ENCODE peak calls at places on chromosomes 3 and 15, in nine cellular contexts. Z is neural progenitor cell; F is MG63; U is iris pigment epithelial cell; I is mucosa of gallbladder; M is activated gamma-delta T cell treated with Interleukin-2 at 50 U/mL for 16 hours; P is AML-193; V is activated CD4-positive, alpha-beta T cell treated with anti-CD3 and anti-CD28 coated beads for 4 hours; R is ELR. W is an unnamed sample.

GRCh38 chr3:13648744-13649096 is 99.8 kb downstream of the FBLN2 start:
- DNase-seq in U (no peak), I (no peak), V (no peak), R (no peak), F (no peak), M (no peak), Z (no peak), P (no peak), W (no peak)

GRCh38 chr3:24192004-24192403 is 246.9 kb downstream of the NR1D2 start:
- DNase-seq in I (no peak), V (no peak), M (no peak), P (no peak), F (no peak), U (no peak), R (no peak), Z (no peak), W (no peak)

GRCh38 chr3:156388469-156389150 is 166.3 kb downstream of the SSR3 start:
- DNase-seq in U (peak), F (no peak), Z (no peak), I (no peak), P (no peak), M (no peak), V (no peak), R (peak), W (no peak)

GRCh38 chr3:58036287-58037032 is 28.2 kb downstream of the FLNB start:
- DNase-seq in Z (no peak), P (no peak), I (no peak), U (no peak), V (no peak), R (no peak), M (no peak), F (no peak), W (no peak)

GRCh38 chr3:119861681-119862080 is 79.8 kb downstream of the NR1I2 start:
- DNase-seq in V (no peak), I (no peak), M (no peak), U (no peak), P (no peak), Z (no peak), F (no peak), R (no peak), W (no peak)

GRCh38 chr15:43133429-43134156 is at the start of gene TMEM62:
- DNase-seq in F (peak), V (peak), U (peak), R (peak), P (peak), M (peak), Z (peak), I (peak), W (peak)

GRCh38 chr3:156606729-156607128 is 51.8 kb upstream of the SSR3 start:
- DNase-seq in V (no peak), P (peak), I (no peak), R (peak), M (no peak), U (no peak), F (no peak), Z (no peak), W (no peak)

GRCh38 chr3:15927969-15928368 is 130.2 kb upstream of the ANKRD28 start:
- DNase-seq in R (no peak), M (no peak), I (no peak), V (no peak), Z (no peak), U (no peak), F (no peak), P (no peak), W (no peak)

GRCh38 chr3:186193534-186194450 is 84.9 kb upstream of the ETV5 start:
- DNase-seq in R (no peak), F (no peak), V (no peak), I (no peak), Z (peak), P (no peak), M (no peak), U (no peak), W (peak)

GRCh38 chr3:152269423-152270144 is 855 bp downstream of the MBNL1 start:
- DNase-seq in R (peak), M (peak), P (peak), U (peak), F (peak), Z (peak), I (peak), V (peak), W (peak)

GRCh38 chr15:78635346-78635745 is 5.7 kb downstream of the CHRNB4 start:
- DNase-seq in M (no peak), R (no peak), F (no peak), P (no peak), Z (no peak), V (no peak), I (no peak), U (no peak), W (no peak)

GRCh38 chr15:98416222-98416835 is 232.0 kb upstream of the IGF1R start:
- DNase-seq in M (no peak), R (no peak), F (peak), P (no peak), U (no peak), Z (no peak), I (no peak), V (no peak), W (no peak)

GRCh38 chr15:47364671-47365141 is 352.6 kb upstream of the SEMA6D start:
- DNase-seq in V (no peak), I (no peak), P (no peak), F (no peak), U (no peak), Z (peak), R (no peak), M (no peak), W (no peak)

GRCh38 chr3:13879946-13880810 is at the start of gene WNT7A:
- DNase-seq in R (peak), Z (peak), M (peak), U (peak), F (peak), I (no peak), P (no peak), V (peak), W (peak)

GRCh38 chr3:184335291-184335660 is 2.1 kb upstream of the FAM131A start:
- DNase-seq in M (no peak), R (peak), U (no peak), F (no peak), V (no peak), I (no peak), Z (no peak), P (no peak), W (no peak)

GRCh38 chr15:70164156-70164900 is 66.6 kb upstream of the TLE3 start:
- DNase-seq in V (no peak), I (no peak), M (no peak), P (no peak), U (no peak), R (peak), F (no peak), Z (no peak), W (no peak)

GRCh38 chr3:30139283-30139682 is 467.1 kb upstream of the TGFBR2 start:
- DNase-seq in M (no peak), P (no peak), R (no peak), Z (no peak), V (no peak), F (no peak), U (no peak), I (no peak), W (no peak)

GRCh38 chr15:101244039-101244781 is 7.6 kb downstream of the CHSY1 start:
- DNase-seq in Z (no peak), U (peak), M (no peak), R (no peak), P (no peak), V (no peak), F (no peak), I (no peak), W (no peak)